ENCODE peak calls at places on chromosomes 11 and 22, in nine cellular contexts. W is activated naive CD4-positive, alpha-beta T cell treated with anti-CD3 and anti-CD28 coated beads for 36 hours; K is NCI-H2081; F is SW480; R is glutamatergic neuron; H is hippocampal formation; Y is Ammon's horn; N is effector memory CD8-positive, alpha-beta T cell; V is amniotic stem cell. C is an unnamed sample.

GRCh38 chr11:111748035-111748804 is 18.0 kb downstream of the PPP2R1B start:
- DNase-seq in K (no peak), Y (no peak), V (no peak), F (no peak), N (no peak), W (no peak), H (no peak), R (peak; percentile 82), C (no peak)

GRCh38 chr11:14725150-14725549 is 81.5 kb downstream of the PDE3B start:
- DNase-seq in N (no peak), H (no peak), R (no peak), W (no peak), F (no peak), K (no peak), V (no peak), Y (no peak), C (no peak)

GRCh38 chr22:35785181-35785923 is 67.7 kb downstream of the APOL5 start:
- DNase-seq in F (no peak), Y (peak; percentile 53), N (no peak), R (no peak), V (no peak), W (no peak), K (no peak), H (no peak), C (no peak)

GRCh38 chr22:36332623-36333331 is 55.0 kb downstream of the MYH9 start:
- DNase-seq in W (peak; percentile 88), N (no peak), Y (no peak), V (no peak), F (peak; percentile 95), K (no peak), H (no peak), R (no peak), C (peak; percentile 83)

GRCh38 chr11:61092280-61092766 is 10.0 kb upstream of the CD5 start:
- DNase-seq in N (no peak), R (no peak), V (no peak), Y (no peak), H (no peak), W (peak; percentile 91), F (no peak), K (no peak), C (peak; percentile 83)

GRCh38 chr11:69655479-69656394 is 14.8 kb downstream of the CCND1 start:
- DNase-seq in F (peak; percentile 53), R (no peak), N (no peak), Y (no peak), H (no peak), V (no peak), W (no peak), K (no peak), C (no peak)

GRCh38 chr11:69157156-69157821 is 1.6 kb downstream of the SMIM38 start:
- DNase-seq in H (peak; percentile 90), Y (peak; percentile 94), N (no peak), W (no peak), V (peak; percentile 32), F (peak; percentile 68), R (no peak), K (no peak), C (no peak)

GRCh38 chr11:10664005-10664404 is 29.6 kb downstream of the IRAG1 start:
- DNase-seq in W (no peak), R (no peak), K (no peak), Y (no peak), H (no peak), V (no peak), N (no peak), F (no peak), C (no peak)

GRCh38 chr22:32204856-32205722 is at the start of gene RFPL2:
- DNase-seq in K (no peak), W (peak; percentile 41), R (peak; percentile 82), N (no peak), Y (peak; percentile 63), H (peak; percentile 20), V (no peak), F (peak; percentile 76), C (peak; percentile 58)

GRCh38 chr11:111878385-111878765 is 590 bp downstream of the FDXACB1 start:
- DNase-seq in V (no peak), W (no peak), F (peak; percentile 56), Y (no peak), H (no peak), R (no peak), N (no peak), K (no peak), C (no peak)

GRCh38 chr11:88307749-88308425 is 29.6 kb downstream of the CTSC start:
- DNase-seq in Y (no peak), K (no peak), W (no peak), H (no peak), F (no peak), N (no peak), R (no peak), V (no peak), C (no peak)

GRCh38 chr11:14593671-14594070 is 49.9 kb upstream of the PDE3B start:
- DNase-seq in Y (no peak), H (no peak), V (no peak), K (no peak), N (no peak), R (no peak), F (no peak), W (no peak), C (no peak)

GRCh38 chr22:39284142-39284980 is 35.1 kb downstream of the RPL3 start:
- DNase-seq in W (no peak), N (no peak), H (no peak), R (no peak), V (no peak), Y (no peak), K (no peak), F (peak; percentile 56), C (no peak)

GRCh38 chr11:14617241-14618027 is 26.2 kb upstream of the PDE3B start:
- DNase-seq in K (no peak), Y (no peak), N (no peak), H (no peak), W (no peak), F (no peak), R (no peak), V (no peak), C (no peak)

GRCh38 chr11:75147875-75148263 is 3.0 kb upstream of the SLCO2B1 start:
- DNase-seq in N (no peak), R (no peak), K (no peak), W (no peak), Y (peak; percentile 69), H (peak; percentile 47), F (no peak), V (no peak), C (no peak)

GRCh38 chr11:101866619-101867491 is 48.0 kb upstream of the CEP126 start:
- DNase-seq in W (no peak), K (peak; percentile 33), F (no peak), R (no peak), Y (no peak), N (no peak), H (no peak), V (no peak), C (no peak)

GRCh38 chr11:111947143-111947542 is 10.0 kb downstream of the DIXDC1 start:
- DNase-seq in F (no peak), V (no peak), K (no peak), Y (no peak), W (no peak), R (no peak), H (no peak), N (no peak), C (no peak)

GRCh38 chr11:76391039-76391438 is 9.9 kb downstream of the GVQW3 start:
- DNase-seq in R (no peak), V (no peak), H (no peak), F (no peak), W (no peak), N (no peak), K (peak; percentile 88), Y (no peak), C (no peak)

GRCh38 chr11:606245-606644 is 9.5 kb downstream of the IRF7 start:
- DNase-seq in N (no peak), V (no peak), Y (no peak), F (no peak), W (no peak), H (peak; percentile 15), K (peak; percentile 24), R (no peak), C (no peak)

GRCh38 chr11:93537022-93537421 is 6.2 kb downstream of the SMCO4 start:
- DNase-seq in H (peak; percentile 31), N (no peak), R (no peak), W (no peak), V (no peak), F (no peak), K (peak; percentile 27), Y (peak; percentile 75), C (no peak)

GRCh38 chr11:98456281-98456680 is 564.5 kb upstream of the CNTN5 start:
- DNase-seq in W (no peak), R (no peak), N (no peak), K (no peak), H (no peak), V (no peak), Y (no peak), F (no peak), C (no peak)

GRCh38 chr11:2653930-2654739 is 45.7 kb downstream of the KCNQ1OT1 start:
- DNase-seq in V (no peak), K (no peak), Y (no peak), W (no peak), N (no peak), F (no peak), R (peak; percentile 54), H (no peak), C (no peak)

GRCh38 chr11:25547293-25547692 is 784.6 kb upstream of the ANO3 start:
- DNase-seq in N (no peak), V (no peak), Y (no peak), R (no peak), W (no peak), K (peak; percentile 26), H (no peak), F (no peak), C (no peak)

GRCh38 chr11:119092880-119093665 is 8.4 kb downstream of the HMBS start:
- DNase-seq in V (no peak), W (no peak), K (peak; percentile 42), R (no peak), H (no peak), Y (peak; percentile 47), F (no peak), N (no peak), C (no peak)

GRCh38 chr11:36469063-36469462 is 41.0 kb downstream of the TRAF6 start:
- DNase-seq in R (peak; percentile 55), Y (no peak), H (no peak), N (peak; percentile 39), W (peak; percentile 55), F (no peak), V (no peak), K (no peak), C (peak; percentile 63)

GRCh38 chr22:25741692-25742626 is at the start of gene MYO18B:
- DNase-seq in F (no peak), N (no peak), H (no peak), Y (no peak), R (no peak), K (no peak), V (no peak), W (no peak), C (no peak)

GRCh38 chr11:63489879-63490278 is 1.1 kb downstream of the PLAAT5 start:
- DNase-seq in K (no peak), H (no peak), N (no peak), F (peak; percentile 61), W (no peak), R (peak; percentile 67), V (no peak), Y (no peak), C (no peak)

GRCh38 chr11:36073411-36074203 is 129.7 kb downstream of the LDLRAD3 start:
- DNase-seq in N (no peak), V (no peak), R (peak; percentile 52), W (no peak), F (no peak), H (peak; percentile 45), Y (peak; percentile 86), K (no peak), C (no peak)

GRCh38 chr11:68525930-68526329 is 65.4 kb downstream of the PPP6R3 start:
- DNase-seq in V (no peak), H (no peak), N (no peak), W (no peak), K (no peak), R (no peak), F (no peak), Y (no peak), C (no peak)

GRCh38 chr22:25068701-25069100 is 116.2 kb downstream of the KIAA1671 start:
- DNase-seq in Y (no peak), K (no peak), N (no peak), H (no peak), W (peak; percentile 80), F (no peak), V (no peak), R (no peak), C (peak; percentile 80)

GRCh38 chr22:30183861-30184278 is 62.7 kb downstream of the LIF start:
- DNase-seq in R (no peak), K (no peak), V (no peak), W (no peak), Y (no peak), H (no peak), N (no peak), F (peak; percentile 53), C (no peak)